ENCODE peak calls at places on chromosomes 11 and 22, in four cellular contexts. B is astrocyte, X is cardiac muscle cell, S is heart left ventricle. Q is an unnamed sample.

GRCh38 chr11:44842219-44842618 is 108.5 kb downstream of the TP53I11 start:
- DNase-seq in B (peak), X (peak), S (no peak), Q (no peak)

GRCh38 chr11:96188625-96189006 is 154.4 kb downstream of the MAML2 start:
- DNase-seq in B (peak), X (peak), S (no peak), Q (no peak)

GRCh38 chr11:102843474-102843873 is at the start of gene MMP3:
- DNase-seq in B (peak), X (no peak), S (no peak), Q (no peak)

GRCh38 chr22:25362215-25362882 is 142.9 kb downstream of the CRYBB2 start:
- DNase-seq in B (no peak), X (peak), S (peak), Q (peak)

GRCh38 chr11:119445356-119445755 is 22.4 kb upstream of the THY1 start:
- DNase-seq in B (no peak), X (no peak), S (no peak), Q (no peak)

GRCh38 chr11:75350743-75351540 is 519 bp downstream of the ARRB1 start:
- DNase-seq in B (peak), X (peak), S (peak), Q (peak)

GRCh38 chr11:75383246-75383645 is 16.1 kb upstream of the RPS3 start:
- DNase-seq in B (no peak), X (no peak), S (no peak), Q (peak)

GRCh38 chr22:26610072-26610958 is 7.5 kb downstream of the CRYBB1 start:
- DNase-seq in B (peak), X (peak), S (peak), Q (no peak)

GRCh38 chr11:105046898-105047579 is 1.9 kb upstream of the CARD16 start:
- DNase-seq in B (peak), X (peak), S (no peak), Q (no peak)

GRCh38 chr11:118939948-118940598 is 14.3 kb upstream of the BCL9L start:
- DNase-seq in B (no peak), X (peak), S (peak), Q (no peak)

GRCh38 chr11:44566559-44566949 is 1.1 kb downstream of the CD82 start:
- DNase-seq in B (no peak), X (no peak), S (no peak), Q (no peak)

GRCh38 chr22:40015346-40015976 is 20.7 kb downstream of the FAM83F start:
- DNase-seq in B (peak), X (no peak), S (no peak), Q (no peak)

GRCh38 chr11:102267602-102268001 is 49.7 kb upstream of the BIRC3 start:
- DNase-seq in B (peak), X (peak), S (no peak), Q (no peak)

GRCh38 chr11:45171550-45171949 is 25.1 kb downstream of the PRDM11 start:
- DNase-seq in B (no peak), X (no peak), S (no peak), Q (no peak)

GRCh38 chr11:37171451-37171850 is 573.4 kb upstream of the RAG2 start:
- DNase-seq in B (no peak), X (peak), S (no peak), Q (no peak)

GRCh38 chr11:90373971-90374370 is 151.1 kb upstream of the CHORDC1 start:
- DNase-seq in B (no peak), X (no peak), S (no peak), Q (no peak)
- TF ChIP-seq CTCF in B (no peak), X (no peak), S (no peak), Q (no peak)

GRCh38 chr11:133303262-133303661 is 229.0 kb downstream of the OPCML start:
- DNase-seq in B (no peak), X (no peak), S (no peak), Q (no peak)
- H3K27ac ChIP-seq in B (no peak), X (no peak), S (no peak), Q (no peak)

GRCh38 chr22:21450320-21450831 is 16.8 kb upstream of the TMEM191C start:
- DNase-seq in B (no peak), X (no peak), S (no peak), Q (peak)
- TF ChIP-seq CTCF in B (no peak), X (no peak), S (no peak), Q (no peak)

GRCh38 chr22:49630448-49630946 is 197.2 kb downstream of the BRD1 start:
- DNase-seq in B (no peak), X (no peak), S (no peak), Q (no peak)
- H3K27ac ChIP-seq in B (no peak), X (no peak), S (no peak), Q (no peak)

GRCh38 chr22:45970709-45971388 is 6.1 kb downstream of the WNT7B start:
- DNase-seq in B (peak), X (peak), S (no peak), Q (no peak)

GRCh38 chr22:45971389-45972028 is 5.5 kb downstream of the WNT7B start:
- DNase-seq in B (peak), X (no peak), S (no peak), Q (no peak)

GRCh38 chr22:45974498-45974897 is 2.5 kb downstream of the WNT7B start:
- DNase-seq in B (no peak), X (no peak), S (no peak), Q (no peak)

GRCh38 chr22:45972091-45972867 is 4.7 kb downstream of the WNT7B start:
- DNase-seq in B (peak), X (no peak), S (no peak), Q (no peak)

GRCh38 chr22:45972868-45973212 is 4.1 kb downstream of the WNT7B start:
- DNase-seq in B (no peak), X (no peak), S (no peak), Q (no peak)
- TF ChIP-seq CTCF in B (no peak), X (no peak), S (no peak), Q (no peak)

Q was measured in upper lobe of right lung.